ENCODE peak calls at places on chromosomes 2 and 18, in six cellular contexts. One of them, this sample, is unnamed.
A peak's percentile ranks its signal among the peaks of the same experiment; 100 is the strongest.

GRCh38 chr2:208033701-208034502 is 8.6 kb upstream of the PLEKHM3 start:
- DNase-seq in fibroblast of pulmonary artery: peak; percentile 46
- DNase-seq in WTC11: peak; percentile 61
- DNase-seq in left ventricle myocardium inferior: peak; percentile 20
- DNase-seq in BJ: no peak
- DNase-seq in GM13977: peak; percentile 58
- DNase-seq in this sample: no peak

GRCh38 chr2:196413821-196414274 is 225.7 kb upstream of the CCDC150 start:
- DNase-seq in BJ: no peak
- DNase-seq in WTC11: no peak
- DNase-seq in fibroblast of pulmonary artery: peak; percentile 42
- DNase-seq in GM13977: peak; percentile 56
- DNase-seq in left ventricle myocardium inferior: no peak
- DNase-seq in this sample: no peak

GRCh38 chr18:12030667-12031066 is 49.4 kb downstream of the IMPA2 start:
- DNase-seq in WTC11: no peak
- DNase-seq in left ventricle myocardium inferior: no peak
- DNase-seq in fibroblast of pulmonary artery: no peak
- DNase-seq in GM13977: no peak
- DNase-seq in BJ: no peak
- DNase-seq in this sample: no peak

GRCh38 chr2:54936766-54937165 is 113.5 kb downstream of the RTN4 start:
- DNase-seq in BJ: no peak
- DNase-seq in fibroblast of pulmonary artery: no peak
- DNase-seq in left ventricle myocardium inferior: no peak
- DNase-seq in WTC11: no peak
- DNase-seq in GM13977: no peak
- DNase-seq in this sample: peak; percentile 33

GRCh38 chr2:63497561-63497960 is 90.7 kb downstream of the WDPCP start:
- DNase-seq in WTC11: no peak
- DNase-seq in GM13977: no peak
- DNase-seq in fibroblast of pulmonary artery: no peak
- DNase-seq in left ventricle myocardium inferior: no peak
- DNase-seq in BJ: no peak
- DNase-seq in this sample: no peak

GRCh38 chr2:159044804-159045286 is 76.4 kb downstream of the TANC1 start:
- DNase-seq in BJ: no peak
- DNase-seq in fibroblast of pulmonary artery: no peak
- DNase-seq in GM13977: no peak
- DNase-seq in WTC11: no peak
- DNase-seq in left ventricle myocardium inferior: no peak
- DNase-seq in this sample: no peak

GRCh38 chr18:44915661-44916060 is 235.0 kb downstream of the SETBP1 start:
- DNase-seq in WTC11: no peak
- DNase-seq in left ventricle myocardium inferior: no peak
- DNase-seq in BJ: no peak
- DNase-seq in GM13977: no peak
- DNase-seq in fibroblast of pulmonary artery: no peak
- DNase-seq in this sample: no peak

GRCh38 chr2:240404174-240404852 is 31.1 kb upstream of the GPC1 start:
- DNase-seq in left ventricle myocardium inferior: no peak
- DNase-seq in GM13977: no peak
- DNase-seq in BJ: no peak
- DNase-seq in WTC11: no peak
- DNase-seq in fibroblast of pulmonary artery: no peak
- DNase-seq in this sample: no peak

GRCh38 chr18:70337139-70337972 is 48.5 kb downstream of the SOCS6 start:
- DNase-seq in fibroblast of pulmonary artery: peak; percentile 80
- DNase-seq in WTC11: peak; percentile 14
- DNase-seq in left ventricle myocardium inferior: no peak
- DNase-seq in BJ: peak; percentile 73
- DNase-seq in GM13977: no peak
- DNase-seq in this sample: peak; percentile 74

GRCh38 chr2:218374795-218375194 is 7.3 kb upstream of the SLC11A1 start:
- DNase-seq in WTC11: no peak
- DNase-seq in BJ: no peak
- DNase-seq in fibroblast of pulmonary artery: no peak
- DNase-seq in left ventricle myocardium inferior: no peak
- DNase-seq in GM13977: no peak
- DNase-seq in this sample: no peak

GRCh38 chr2:3233877-3234276 is 143.7 kb downstream of the EIPR1 start:
- DNase-seq in WTC11: no peak
- DNase-seq in fibroblast of pulmonary artery: no peak
- DNase-seq in BJ: no peak
- DNase-seq in left ventricle myocardium inferior: no peak
- DNase-seq in GM13977: no peak
- DNase-seq in this sample: no peak

GRCh38 chr18:62991959-62992358 is 276.6 kb downstream of the PHLPP1 start:
- DNase-seq in BJ: no peak
- DNase-seq in left ventricle myocardium inferior: no peak
- DNase-seq in GM13977: no peak
- DNase-seq in fibroblast of pulmonary artery: no peak
- DNase-seq in WTC11: peak; percentile 41
- DNase-seq in this sample: no peak
- TF ChIP-seq CTCF in BJ: no peak
- TF ChIP-seq CTCF in left ventricle myocardium inferior: no peak
- TF ChIP-seq CTCF in GM13977: no peak
- TF ChIP-seq CTCF in fibroblast of pulmonary artery: no peak
- TF ChIP-seq CTCF in WTC11: peak; percentile 22
- TF ChIP-seq CTCF in this sample: no peak

GRCh38 chr18:46408334-46408987 is 248.6 kb downstream of the LOXHD1 start:
- DNase-seq in left ventricle myocardium inferior: no peak
- DNase-seq in BJ: no peak
- DNase-seq in GM13977: no peak
- DNase-seq in fibroblast of pulmonary artery: no peak
- DNase-seq in WTC11: peak; percentile 38
- DNase-seq in this sample: no peak
- TF ChIP-seq CTCF in left ventricle myocardium inferior: peak; percentile 14
- TF ChIP-seq CTCF in BJ: no peak
- TF ChIP-seq CTCF in GM13977: no peak
- TF ChIP-seq CTCF in fibroblast of pulmonary artery: no peak
- TF ChIP-seq CTCF in WTC11: no peak
- TF ChIP-seq CTCF in this sample: no peak

GRCh38 chr2:9737053-9737875 is 106.0 kb upstream of the TAF1B start:
- DNase-seq in BJ: no peak
- DNase-seq in left ventricle myocardium inferior: no peak
- DNase-seq in WTC11: no peak
- DNase-seq in fibroblast of pulmonary artery: peak; percentile 39
- DNase-seq in GM13977: peak; percentile 67
- DNase-seq in this sample: no peak
- TF ChIP-seq CTCF in BJ: peak; percentile 10
- TF ChIP-seq CTCF in left ventricle myocardium inferior: no peak
- TF ChIP-seq CTCF in WTC11: no peak
- TF ChIP-seq CTCF in fibroblast of pulmonary artery: peak; percentile 17
- TF ChIP-seq CTCF in GM13977: peak; percentile 52
- TF ChIP-seq CTCF in this sample: peak; percentile 29

GRCh38 chr2:11746376-11746806 is at the start of gene LPIN1:
- DNase-seq in left ventricle myocardium inferior: peak; percentile 91
- DNase-seq in GM13977: peak; percentile 95
- DNase-seq in WTC11: peak; percentile 86
- DNase-seq in BJ: no peak
- DNase-seq in fibroblast of pulmonary artery: peak; percentile 85
- DNase-seq in this sample: peak; percentile 53

GRCh38 chr2:11743846-11744553 is 2.4 kb upstream of the LPIN1 start:
- DNase-seq in GM13977: peak; percentile 84
- DNase-seq in BJ: peak; percentile 97
- DNase-seq in WTC11: peak; percentile 77
- DNase-seq in left ventricle myocardium inferior: peak; percentile 94
- DNase-seq in fibroblast of pulmonary artery: peak; percentile 100
- DNase-seq in this sample: peak; percentile 99

GRCh38 chr2:11745613-11746375 is 638 bp upstream of the LPIN1 start:
- DNase-seq in WTC11: peak; percentile 26
- DNase-seq in left ventricle myocardium inferior: no peak
- DNase-seq in GM13977: no peak
- DNase-seq in BJ: no peak
- DNase-seq in fibroblast of pulmonary artery: no peak
- DNase-seq in this sample: no peak

GRCh38 chr2:11743531-11743815 is 3.0 kb upstream of the LPIN1 start:
- DNase-seq in fibroblast of pulmonary artery: no peak
- DNase-seq in left ventricle myocardium inferior: no peak
- DNase-seq in WTC11: no peak
- DNase-seq in GM13977: no peak
- DNase-seq in BJ: no peak
- DNase-seq in this sample: no peak

GRCh38 chr2:11744631-11745394 is 1.6 kb upstream of the LPIN1 start:
- DNase-seq in GM13977: no peak
- DNase-seq in left ventricle myocardium inferior: peak; percentile 47
- DNase-seq in BJ: no peak
- DNase-seq in fibroblast of pulmonary artery: peak; percentile 42
- DNase-seq in WTC11: peak; percentile 62
- DNase-seq in this sample: no peak
- TF ChIP-seq CTCF in GM13977: peak; percentile 42
- TF ChIP-seq CTCF in left ventricle myocardium inferior: peak; percentile 38
- TF ChIP-seq CTCF in BJ: peak; percentile 42
- TF ChIP-seq CTCF in fibroblast of pulmonary artery: peak; percentile 48
- TF ChIP-seq CTCF in WTC11: no peak
- TF ChIP-seq CTCF in this sample: peak; percentile 81

DNA sequence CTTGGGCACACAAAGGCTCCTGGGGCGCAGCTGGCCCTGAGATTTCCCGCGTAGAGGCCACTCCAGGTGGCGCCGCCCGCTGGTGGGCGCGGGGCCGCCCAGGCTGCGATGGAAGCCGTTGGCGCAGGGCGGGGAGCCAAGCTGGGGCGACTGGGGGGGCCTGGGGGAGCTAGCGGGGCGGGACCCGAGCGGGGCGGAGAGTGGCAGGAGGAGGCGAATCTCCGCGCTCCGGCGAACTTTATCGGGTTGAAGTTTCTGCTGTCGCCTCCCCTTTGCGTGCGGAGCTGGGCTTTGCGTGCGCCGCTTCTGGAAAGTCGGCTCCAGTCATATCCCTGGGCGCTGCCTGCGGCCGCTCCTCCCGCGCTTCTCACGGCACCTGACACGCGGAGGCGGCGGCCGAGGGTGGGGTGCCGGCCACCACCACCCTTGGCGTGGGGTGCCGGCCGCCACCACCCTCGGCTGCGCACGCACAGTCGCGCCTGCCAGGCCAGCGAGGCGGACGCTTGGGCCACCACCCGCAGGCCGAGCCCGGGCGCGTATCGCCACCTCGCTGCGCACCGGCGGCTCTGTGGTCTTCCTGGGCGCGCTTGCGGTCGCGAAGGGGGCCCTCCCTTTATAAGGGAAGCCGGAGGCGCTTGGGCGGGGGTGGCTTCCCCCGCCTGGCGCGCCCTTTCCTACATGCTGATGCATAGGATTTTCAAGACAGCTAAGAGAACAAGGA is 919 bp upstream of the CYP1B1 start:
- DNase-seq in fibroblast of pulmonary artery: peak; percentile 86
- DNase-seq in BJ: peak; percentile 66
- DNase-seq in left ventricle myocardium inferior: peak; percentile 83
- DNase-seq in WTC11: peak; percentile 75
- DNase-seq in GM13977: peak; percentile 91
- DNase-seq in this sample: no peak
- TF ChIP-seq CTCF in fibroblast of pulmonary artery: no peak
- TF ChIP-seq CTCF in BJ: no peak
- TF ChIP-seq CTCF in left ventricle myocardium inferior: peak; percentile 57
- TF ChIP-seq CTCF in WTC11: no peak
- TF ChIP-seq CTCF in GM13977: peak; percentile 56
- TF ChIP-seq CTCF in this sample: peak; percentile 40

GRCh38 chr2:78115291-78115690 is 593.1 kb upstream of the LRRTM4 start:
- DNase-seq in left ventricle myocardium inferior: no peak
- DNase-seq in WTC11: no peak
- DNase-seq in BJ: no peak
- DNase-seq in GM13977: no peak
- DNase-seq in fibroblast of pulmonary artery: no peak
- DNase-seq in this sample: no peak

DNA sequence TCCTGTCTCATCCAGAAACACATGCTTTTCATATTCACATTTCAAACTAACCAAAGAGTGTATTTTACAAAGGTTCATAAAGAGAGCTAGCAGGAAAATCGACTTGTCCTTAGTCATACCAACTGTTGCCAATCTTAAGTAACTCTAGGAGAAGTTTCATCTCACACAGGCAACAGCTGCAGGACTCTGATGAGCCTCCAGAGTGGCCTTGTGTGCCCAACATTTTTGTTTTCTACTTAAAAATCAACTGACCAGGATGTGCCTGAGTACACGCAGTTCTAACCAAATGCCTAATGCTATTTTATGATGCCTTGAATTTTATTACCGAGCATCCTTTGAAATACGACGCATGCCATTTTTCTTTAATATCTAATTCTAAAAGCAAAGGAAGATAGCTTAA is 595.9 kb upstream of the LRRTM4 start:
- DNase-seq in left ventricle myocardium inferior: no peak
- DNase-seq in WTC11: no peak
- DNase-seq in GM13977: no peak
- DNase-seq in fibroblast of pulmonary artery: no peak
- DNase-seq in BJ: no peak
- DNase-seq in this sample: no peak
- TF ChIP-seq CTCF in left ventricle myocardium inferior: no peak
- TF ChIP-seq CTCF in WTC11: no peak
- TF ChIP-seq CTCF in GM13977: no peak
- TF ChIP-seq CTCF in fibroblast of pulmonary artery: no peak
- TF ChIP-seq CTCF in BJ: no peak
- TF ChIP-seq CTCF in this sample: no peak

GRCh38 chr2:175036582-175037018 is 31.4 kb upstream of the CHN1 start:
- DNase-seq in left ventricle myocardium inferior: no peak
- DNase-seq in BJ: no peak
- DNase-seq in fibroblast of pulmonary artery: peak; percentile 36
- DNase-seq in WTC11: no peak
- DNase-seq in GM13977: peak; percentile 46
- DNase-seq in this sample: no peak
- TF ChIP-seq CTCF in left ventricle myocardium inferior: peak; percentile 65
- TF ChIP-seq CTCF in BJ: peak; percentile 39
- TF ChIP-seq CTCF in fibroblast of pulmonary artery: peak; percentile 31
- TF ChIP-seq CTCF in WTC11: peak; percentile 50
- TF ChIP-seq CTCF in GM13977: peak; percentile 49
- TF ChIP-seq CTCF in this sample: peak; percentile 50

This sample was measured in retinal pigment epithelial cell.